ENCODE peak calls at places on chromosomes 13 and 19, in four cellular contexts. U, P, Y and V are unnamed samples.

GRCh38 chr13:109874444-109874920 is 88.1 kb upstream of the IRS2 start:
- DNase-seq in U (no peak), P (no peak), Y (no peak), V (no peak)

GRCh38 chr13:97295279-97296182 is 73.4 kb downstream of the MBNL2 start:
- DNase-seq in U (no peak), P (no peak), Y (peak; percentile 36), V (no peak)

GRCh38 chr19:16581145-16581970 is 9.1 kb upstream of the SLC35E1 start:
- DNase-seq in U (peak; percentile 79), P (no peak), Y (no peak), V (no peak)

GRCh38 chr13:44763604-44764311 is 187.6 kb upstream of the TSC22D1 start:
- DNase-seq in U (peak; percentile 67), P (no peak), Y (no peak), V (no peak)

GRCh38 chr19:48319647-48320537 is 5.5 kb upstream of the EMP3 start:
- DNase-seq in U (peak; percentile 83), P (peak; percentile 67), Y (peak; percentile 73), V (no peak)

GRCh38 chr13:44573790-44574465 is 2.2 kb downstream of the TSC22D1 start:
- DNase-seq in U (no peak), P (peak; percentile 27), Y (peak; percentile 65), V (no peak)

GRCh38 chr13:102879793-102880499 is 34.1 kb downstream of the ERCC5 start:
- DNase-seq in U (peak; percentile 35), P (no peak), Y (no peak), V (no peak)

GRCh38 chr19:1767464-1767933 is 14.2 kb downstream of the ONECUT3 start:
- DNase-seq in U (no peak), P (peak; percentile 96), Y (no peak), V (no peak)

GRCh38 chr13:40819797-40820315 is 30.4 kb downstream of the SLC25A15 start:
- DNase-seq in U (no peak), P (no peak), Y (no peak), V (no peak)

GRCh38 chr13:45331981-45332830 is 8.8 kb downstream of the TPT1 start:
- DNase-seq in U (peak; percentile 54), P (no peak), Y (peak; percentile 80), V (no peak)

GRCh38 chr13:98372886-98373285 is 195.8 kb upstream of the RNF113B start:
- DNase-seq in U (no peak), P (no peak), Y (peak; percentile 37), V (no peak)

GRCh38 chr19:34432797-34433196 is 4.6 kb downstream of the UBA2 start:
- DNase-seq in U (peak; percentile 47), P (no peak), Y (peak; percentile 18), V (no peak)

GRCh38 chr19:19866599-19867248 is 1.0 kb downstream of the ZNF253 start:
- DNase-seq in U (no peak), P (peak; percentile 52), Y (no peak), V (no peak)
- H3K4me3 ChIP-seq in U (peak overlapping the region; percentile 84), P (peak overlapping the region; percentile 78), Y (peak overlapping the region; percentile 84), V (peak overlapping the region; percentile 63)

GRCh38 chr19:10420444-10421239 is at the start of gene PDE4A:
- DNase-seq in U (no peak), P (peak; percentile 73), Y (no peak), V (no peak)

GRCh38 chr19:10419646-10420443 is 493 bp upstream of the PDE4A start:
- DNase-seq in U (no peak), P (peak; percentile 62), Y (peak; percentile 91), V (no peak)

GRCh38 chr19:10422846-10423245 is 2.5 kb downstream of the PDE4A start:
- DNase-seq in U (no peak), P (peak; percentile 25), Y (no peak), V (no peak)

GRCh38 chr19:10421981-10422461 is 1.7 kb downstream of the PDE4A start:
- DNase-seq in U (no peak), P (no peak), Y (no peak), V (no peak)

GRCh38 chr19:10421240-10421948 is 1.1 kb downstream of the PDE4A start:
- DNase-seq in U (no peak), P (no peak), Y (no peak), V (no peak)
- TF ChIP-seq CTCF in U (no peak), P (peak; percentile 12), Y (no peak), V (no peak)

GRCh38 chr19:10815969-10816635 is 19.9 kb downstream of the TMED1 start:
- DNase-seq in U (no peak), P (no peak), Y (no peak), V (no peak)
- H3K4me3 ChIP-seq in U (no peak overlapping the region), P (no peak overlapping the region), Y (peak overlapping the region; percentile 60), V (no peak overlapping the region)

DNA sequence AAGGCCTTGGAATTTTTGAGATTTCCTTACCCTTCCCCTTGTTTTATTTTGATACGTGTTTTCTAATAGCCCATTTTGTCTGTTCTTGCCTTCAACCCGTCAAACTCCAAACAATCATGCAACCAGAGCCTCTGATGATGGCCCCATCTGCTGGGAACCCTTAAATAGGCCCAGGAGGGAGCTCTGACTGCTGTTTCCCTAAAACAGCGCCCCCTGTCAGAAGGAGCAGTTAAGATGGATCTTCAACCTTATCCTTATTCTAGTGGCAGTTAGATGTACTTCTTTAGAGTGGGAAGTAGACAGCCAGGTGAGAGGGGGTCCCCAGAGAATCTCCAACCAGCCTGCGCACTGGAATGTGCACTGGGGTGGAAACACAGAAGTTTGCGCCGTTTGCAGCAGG is 1031.0 kb upstream of the PCDH9 start:
- DNase-seq in U (no peak), P (no peak), Y (no peak), V (no peak)
- TF ChIP-seq CTCF in U (no peak), P (peak; percentile 37), Y (no peak), V (no peak)

GRCh38 chr13:37884026-37884425 is 14.5 kb upstream of the TRPC4 start:
- DNase-seq in U (no peak), P (no peak), Y (no peak), V (no peak)

GRCh38 chr13:37878921-37879320 is 9.3 kb upstream of the TRPC4 start:
- DNase-seq in U (no peak), P (no peak), Y (no peak), V (peak; percentile 22)

DNA sequence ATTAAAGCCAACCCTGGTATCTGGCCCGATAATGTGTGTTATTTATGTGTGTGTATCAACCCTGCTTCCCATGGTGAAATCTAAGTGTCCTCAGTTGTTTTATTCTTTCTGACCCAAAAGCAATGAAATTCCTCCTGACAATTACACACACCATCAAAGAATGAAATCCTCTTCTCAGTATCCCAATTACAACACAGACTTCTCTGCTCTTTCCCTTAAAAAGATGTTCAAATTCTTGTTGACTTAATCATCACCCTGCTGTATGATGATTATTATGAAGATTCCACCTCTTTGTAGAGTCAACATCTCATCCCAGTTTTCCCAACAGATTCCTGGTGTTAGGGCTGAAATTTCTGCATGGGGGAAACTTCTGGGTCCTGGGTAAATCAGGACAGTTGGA is 8.9 kb upstream of the TRPC4 start:
- DNase-seq in U (no peak), P (no peak), Y (no peak), V (no peak)
- H3K4me3 ChIP-seq in U (no peak overlapping the region), P (no peak overlapping the region), Y (no peak overlapping the region), V (no peak overlapping the region)

DNA sequence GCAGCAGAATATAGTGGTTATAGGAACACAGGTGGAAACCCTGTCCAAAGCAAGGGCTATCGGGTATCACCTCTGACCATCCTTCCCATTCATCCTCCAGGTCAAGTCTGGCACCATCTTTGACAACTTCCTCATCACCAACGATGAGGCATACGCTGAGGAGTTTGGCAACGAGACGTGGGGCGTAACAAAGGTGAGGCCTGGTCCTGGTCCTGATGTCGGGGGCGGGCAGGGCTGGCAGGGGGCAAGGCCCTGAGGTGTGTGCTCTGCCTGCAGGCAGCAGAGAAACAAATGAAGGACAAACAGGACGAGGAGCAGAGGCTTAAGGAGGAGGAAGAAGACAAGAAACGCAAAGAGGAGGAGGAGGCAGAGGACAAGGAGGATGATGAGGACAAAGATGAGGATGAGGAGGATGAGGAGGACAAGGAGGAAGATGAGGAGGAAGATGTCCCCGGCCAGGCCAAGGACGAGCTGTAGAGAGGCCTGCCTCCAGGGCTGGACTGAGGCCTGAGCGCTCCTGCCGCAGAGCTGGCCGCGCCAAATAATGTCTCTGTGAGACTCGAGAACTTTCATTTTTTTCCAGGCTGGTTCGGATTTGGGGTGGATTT is 2.1 kb upstream of the RAD23A start:
- DNase-seq in U (no peak), P (no peak), Y (no peak), V (no peak)
- TF ChIP-seq CTCF in U (no peak), P (no peak), Y (no peak), V (no peak)

DNA sequence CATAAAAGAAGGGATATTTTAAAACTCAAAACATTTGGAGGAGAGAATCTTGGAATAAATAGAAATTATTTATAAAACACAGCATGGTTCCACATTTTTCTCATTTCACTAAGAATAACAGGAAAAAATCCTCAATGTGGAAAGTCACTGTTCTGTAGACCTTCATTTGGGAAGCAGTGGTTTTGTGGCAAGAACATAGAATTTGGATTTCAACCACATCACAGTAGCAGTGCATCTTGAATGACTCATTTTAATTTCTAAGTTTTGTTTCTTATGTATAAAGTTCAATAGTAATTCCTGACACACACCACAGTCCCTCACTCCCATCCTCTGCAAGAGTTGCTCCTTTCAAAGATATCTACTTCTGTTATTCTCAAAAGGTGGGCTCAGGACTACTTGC is 264.0 kb downstream of the ENOX1 start:
- DNase-seq in U (no peak), P (no peak), Y (peak; percentile 55), V (no peak)
- H3K4me3 ChIP-seq in U (no peak overlapping the region), P (no peak overlapping the region), Y (no peak overlapping the region), V (no peak overlapping the region)

GRCh38 chr19:52099497-52100138 is 4.1 kb upstream of the ZNF841 start:
- DNase-seq in U (no peak), P (no peak), Y (peak; percentile 14), V (no peak)
- TF ChIP-seq CTCF in U (no peak), P (no peak), Y (no peak), V (no peak)